ENCODE peak calls at places on chromosomes 12 and 14, in eight cellular contexts. H is left lung; W is neuronal stem cell; N is DND-41; Y is heart right ventricle; A is A549; J is HT1080; E is activated naive CD4-positive, alpha-beta T cell treated with anti-CD3 and anti-CD28 coated beads for 36 hours. Z is an unnamed sample.

GRCh38 chr14:49586673-49587460 is 687 bp upstream of the RPS29 start:
- DNase-seq in H (no peak), W (peak; percentile 70), N (peak; percentile 73), Y (peak; percentile 20), A (peak; percentile 51), J (peak; percentile 87), E (peak; percentile 73), Z (no peak)

GRCh38 chr14:51089278-51089677 is 5.6 kb downstream of the TRIM9 start:
- DNase-seq in H (no peak), W (no peak), N (no peak), Y (no peak), A (no peak), J (no peak), E (no peak), Z (no peak)

GRCh38 chr12:110245278-110245868 is 35.7 kb upstream of the ATP2A2 start:
- DNase-seq in H (no peak), W (no peak), N (peak; percentile 38), Y (peak; percentile 67), A (no peak), J (peak; percentile 36), E (peak; percentile 56), Z (no peak)

GRCh38 chr12:102059343-102059742 is 2.4 kb downstream of the WASHC3 start:
- DNase-seq in H (no peak), W (no peak), N (no peak), Y (no peak), A (no peak), J (no peak), E (no peak), Z (no peak)

GRCh38 chr14:36718216-36718615 is 56.6 kb downstream of the PAX9 start:
- DNase-seq in H (no peak), W (no peak), N (no peak), Y (no peak), A (no peak), J (no peak), E (no peak), Z (no peak)

GRCh38 chr14:35932659-35933159 is 106.6 kb downstream of the BRMS1L start:
- DNase-seq in H (no peak), W (no peak), N (peak; percentile 81), Y (no peak), A (no peak), J (no peak), E (peak; percentile 74), Z (no peak)

GRCh38 chr12:91922674-91923073 is 223.0 kb downstream of the BTG1 start:
- DNase-seq in H (no peak), W (no peak), N (no peak), Y (no peak), A (no peak), J (no peak), E (no peak), Z (no peak)

GRCh38 chr12:64903738-64904137 is 79.3 kb downstream of the TBC1D30 start:
- DNase-seq in H (no peak), W (no peak), N (no peak), Y (no peak), A (no peak), J (peak; percentile 69), E (no peak), Z (no peak)

GRCh38 chr12:24222968-24223367 is 273.5 kb upstream of the SOX5 start:
- DNase-seq in H (no peak), W (no peak), N (no peak), Y (no peak), A (no peak), J (peak; percentile 48), E (no peak), Z (no peak)

GRCh38 chr12:21001778-21002177 is 129.2 kb upstream of the SLCO1B1 start:
- DNase-seq in H (no peak), W (no peak), N (no peak), Y (no peak), A (no peak), J (no peak), E (no peak), Z (no peak)

GRCh38 chr12:49881400-49882247 is 22.1 kb downstream of the FAIM2 start:
- DNase-seq in H (no peak), W (no peak), N (no peak), Y (no peak), A (no peak), J (no peak), E (no peak), Z (no peak)

GRCh38 chr12:106058256-106059182 is 80.2 kb downstream of the NUAK1 start:
- DNase-seq in H (no peak), W (no peak), N (no peak), Y (no peak), A (no peak), J (no peak), E (no peak), Z (no peak)

GRCh38 chr12:118541945-118542344 is 165.6 kb downstream of the SUDS3 start:
- DNase-seq in H (no peak), W (no peak), N (no peak), Y (no peak), A (no peak), J (peak; percentile 9), E (no peak), Z (no peak)

GRCh38 chr14:90060312-90060964 is 1.4 kb upstream of the KCNK13 start:
- DNase-seq in H (peak; percentile 37), W (peak; percentile 57), N (no peak), Y (peak; percentile 61), A (peak; percentile 48), J (peak; percentile 44), E (peak; percentile 49), Z (peak; percentile 52)

GRCh38 chr12:93824514-93825500 is 147.6 kb downstream of the CRADD start:
- DNase-seq in H (no peak), W (peak; percentile 23), N (no peak), Y (no peak), A (no peak), J (no peak), E (no peak), Z (no peak)

GRCh38 chr12:31820832-31821231 is 92.0 kb upstream of the AMN1 start:
- DNase-seq in H (no peak), W (no peak), N (no peak), Y (no peak), A (no peak), J (no peak), E (no peak), Z (no peak)

GRCh38 chr12:53985900-53986685 is 1.1 kb downstream of the HOXC10 start:
- DNase-seq in H (no peak), W (no peak), N (no peak), Y (no peak), A (no peak), J (peak; percentile 37), E (no peak), Z (no peak)

GRCh38 chr14:106883218-106883692 is 1356.9 kb downstream of the TMEM121 start:
- DNase-seq in H (no peak), W (no peak), N (peak; percentile 43), Y (peak; percentile 19), A (no peak), J (peak; percentile 30), E (peak; percentile 66), Z (no peak)

GRCh38 chr14:44963775-44964380 is 1.9 kb downstream of the TOGARAM1 start:
- DNase-seq in H (no peak), W (no peak), N (peak; percentile 27), Y (no peak), A (no peak), J (peak; percentile 1), E (peak; percentile 8), Z (no peak)

GRCh38 chr12:116152268-116152667 is 125.2 kb downstream of the MED13L start:
- DNase-seq in H (no peak), W (no peak), N (no peak), Y (no peak), A (no peak), J (peak; percentile 50), E (no peak), Z (no peak)

GRCh38 chr14:100428727-100429126 is 105.6 kb downstream of the SLC25A47 start:
- DNase-seq in H (no peak), W (no peak), N (no peak), Y (no peak), A (no peak), J (peak; percentile 58), E (no peak), Z (no peak)

GRCh38 chr14:104739546-104740516 is 13.1 kb upstream of the SIVA1 start:
- DNase-seq in H (no peak), W (no peak), N (no peak), Y (no peak), A (no peak), J (no peak), E (no peak), Z (no peak)

GRCh38 chr14:104887623-104888488 is 22.8 kb downstream of the CEP170B start:
- DNase-seq in H (no peak), W (no peak), N (no peak), Y (no peak), A (no peak), J (no peak), E (no peak), Z (no peak)

GRCh38 chr14:52068741-52069616 is at the start of gene NID2:
- DNase-seq in H (peak; percentile 77), W (peak; percentile 89), N (no peak), Y (peak; percentile 90), A (peak; percentile 79), J (peak; percentile 77), E (peak; percentile 26), Z (peak; percentile 50)

GRCh38 chr14:87745507-87746118 is 247.4 kb downstream of the GALC start:
- DNase-seq in H (no peak), W (peak; percentile 21), N (peak; percentile 25), Y (no peak), A (peak; percentile 12), J (peak; percentile 54), E (peak; percentile 43), Z (no peak)

GRCh38 chr12:130815028-130815741 is 23.9 kb downstream of the STX2 start:
- DNase-seq in H (no peak), W (no peak), N (no peak), Y (no peak), A (no peak), J (no peak), E (no peak), Z (no peak)

GRCh38 chr14:64983439-64984310 is 3.0 kb upstream of the FNTB start:
- DNase-seq in H (no peak), W (no peak), N (peak; percentile 47), Y (no peak), A (peak; percentile 55), J (peak; percentile 37), E (peak; percentile 59), Z (no peak)

GRCh38 chr12:28574746-28575592 is 384.7 kb downstream of the CCDC91 start:
- DNase-seq in H (no peak), W (no peak), N (no peak), Y (no peak), A (no peak), J (no peak), E (no peak), Z (no peak)

GRCh38 chr12:42961395-42961794 is 371.8 kb upstream of the PRICKLE1 start:
- DNase-seq in H (no peak), W (no peak), N (no peak), Y (no peak), A (peak; percentile 44), J (peak; percentile 97), E (no peak), Z (no peak)

GRCh38 chr12:94500831-94501567 is 41.3 kb upstream of the CEP83 start:
- DNase-seq in H (no peak), W (no peak), N (no peak), Y (no peak), A (no peak), J (no peak), E (no peak), Z (no peak)

GRCh38 chr14:23028800-23029199 is 5.9 kb downstream of the PSMB5 start:
- DNase-seq in H (no peak), W (no peak), N (peak; percentile 25), Y (no peak), A (no peak), J (peak; percentile 29), E (peak; percentile 63), Z (no peak)

GRCh38 chr12:94039914-94040313 is 108.5 kb upstream of the PLXNC1 start:
- DNase-seq in H (no peak), W (no peak), N (no peak), Y (no peak), A (no peak), J (no peak), E (no peak), Z (no peak)

Z was measured in progenitor cell of endocrine pancreas.